ENCODE peak calls at places on chromosomes 2 and 18, in five cellular contexts. J, D, Q, R and X are unnamed samples.

GRCh38 chr2:242085941-242086621 is 216.6 kb downstream of the RTP5 start:
- DNase-seq in Q (no peak), J (no peak), R (no peak), D (no peak), X (no peak)

GRCh38 chr2:44166096-44166495 is 2.6 kb upstream of the PPM1B start:
- DNase-seq in J (peak), Q (no peak), R (no peak), D (peak), X (no peak)

GRCh38 chr2:170873035-170873692 is 55.9 kb upstream of the GORASP2 start:
- DNase-seq in J (peak), D (peak), Q (peak), R (peak), X (peak)

GRCh38 chr2:221999702-222000101 is 299.1 kb downstream of the PAX3 start:
- DNase-seq in J (no peak), D (no peak), R (no peak), Q (no peak), X (no peak)

GRCh38 chr2:233912799-233913423 is 4.3 kb upstream of the TRPM8 start:
- DNase-seq in R (peak), J (no peak), D (no peak), Q (no peak), X (no peak)

GRCh38 chr2:218671654-218672566 is at the start of the genes RNF25 and STK36:
- DNase-seq in Q (peak), J (peak), D (peak), R (peak), X (peak)

GRCh38 chr2:175844169-175844568 is 157.9 kb downstream of the LNPK start:
- DNase-seq in R (no peak), D (no peak), J (no peak), Q (no peak), X (no peak)

GRCh38 chr18:23194969-23195957 is 60.0 kb downstream of the CABLES1 start:
- DNase-seq in J (no peak), Q (no peak), R (no peak), D (no peak), X (no peak)

GRCh38 chr18:68733693-68734092 is 18.8 kb upstream of the TMX3 start:
- DNase-seq in J (no peak), D (no peak), Q (no peak), R (no peak), X (no peak)

GRCh38 chr18:31040982-31041345 is 1.6 kb downstream of the DSC3 start:
- DNase-seq in D (peak), Q (no peak), J (no peak), R (no peak), X (no peak)

GRCh38 chr2:216989335-216990129 is 129.7 kb upstream of the TNP1 start:
- DNase-seq in J (no peak), Q (no peak), D (no peak), R (peak), X (no peak)

GRCh38 chr2:43124667-43125057 is 101.7 kb downstream of the ZFP36L2 start:
- DNase-seq in Q (no peak), J (no peak), R (no peak), D (no peak), X (no peak)

GRCh38 chr2:100303744-100304143 is 18.6 kb downstream of the LONRF2 start:
- DNase-seq in R (no peak), D (no peak), Q (no peak), J (no peak), X (no peak)

GRCh38 chr2:220270506-220271070 is 643.2 kb downstream of the SLC4A3 start:
- DNase-seq in D (no peak), R (no peak), J (no peak), Q (no peak), X (no peak)

GRCh38 chr2:75102011-75102410 is 97.3 kb downstream of the TACR1 start:
- DNase-seq in R (no peak), D (no peak), J (no peak), Q (no peak), X (no peak)

GRCh38 chr2:208142925-208143799 is 2.8 kb downstream of the CRYGB start:
- DNase-seq in D (no peak), Q (no peak), J (no peak), R (no peak), X (no peak)

GRCh38 chr2:239036819-239037558 is 189.1 kb downstream of the TWIST2 start:
- DNase-seq in J (no peak), D (no peak), R (no peak), Q (no peak), X (no peak)
- TF ChIP-seq TAF1 in J (no peak), D (no peak), R (no peak), Q (no peak), X (no peak)

GRCh38 chr18:70382032-70382431 is 93.2 kb downstream of the SOCS6 start:
- DNase-seq in R (no peak), J (no peak), Q (no peak), D (no peak), X (no peak)

GRCh38 chr18:70377857-70378701 is 89.2 kb downstream of the SOCS6 start:
- DNase-seq in J (no peak), D (no peak), R (peak), Q (no peak), X (no peak)

GRCh38 chr18:70384181-70384790 is 95.4 kb downstream of the SOCS6 start:
- DNase-seq in Q (no peak), R (no peak), J (no peak), D (no peak), X (no peak)

GRCh38 chr18:70382992-70383717 is 94.3 kb downstream of the SOCS6 start:
- DNase-seq in R (no peak), Q (no peak), D (no peak), J (no peak), X (no peak)

DNA sequence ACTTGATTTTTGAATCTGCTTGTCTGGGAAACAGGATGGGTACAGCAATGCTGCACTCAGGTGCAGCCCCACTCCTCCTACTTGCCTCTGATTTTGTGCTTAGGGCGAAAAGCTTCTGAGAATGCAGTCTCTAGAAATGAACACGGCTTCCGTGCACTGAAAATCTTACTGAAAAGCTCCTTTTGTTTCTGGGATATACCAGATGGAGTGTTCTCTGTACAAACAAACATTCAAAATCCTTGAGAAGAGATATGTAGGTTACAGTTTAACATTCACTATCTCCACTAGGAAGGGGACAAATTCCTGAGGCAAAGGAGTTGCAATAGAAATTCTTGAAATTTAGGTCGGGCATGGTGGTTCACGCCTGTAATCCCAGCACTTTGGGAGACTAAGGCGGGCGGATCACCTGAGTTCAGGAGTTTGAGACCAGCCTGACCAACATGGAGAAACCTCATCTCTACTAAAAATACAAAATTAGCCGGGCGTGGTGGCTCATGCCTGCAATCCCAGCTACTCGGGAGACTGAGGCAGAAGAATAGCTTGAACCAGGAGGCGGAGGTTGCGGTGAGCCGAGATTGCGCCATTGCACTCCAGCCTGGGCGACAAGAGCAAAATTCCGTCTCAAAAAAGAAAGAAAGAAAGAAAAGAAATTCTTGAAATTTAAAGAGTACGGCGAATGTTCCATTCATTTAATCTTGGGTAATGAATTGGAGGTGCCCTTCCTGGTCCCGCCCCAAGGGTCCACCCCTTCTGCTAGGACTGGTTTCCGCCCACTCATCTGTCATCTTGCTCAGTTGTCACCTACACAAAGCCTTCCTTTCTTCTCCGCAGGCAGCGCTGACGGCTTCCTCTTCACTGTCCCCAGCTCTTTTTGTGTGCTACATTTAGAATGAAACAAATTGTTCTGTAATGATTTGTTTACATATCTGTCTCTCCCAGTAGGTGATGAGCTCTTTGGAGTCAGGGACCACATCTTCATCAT is 92.4 kb downstream of the SOCS6 start:
- DNase-seq in D (no peak), J (no peak), Q (no peak), R (peak), X (peak)
- TF ChIP-seq POLR2AphosphoS5 in D (no peak), J (no peak), Q (no peak), R (no peak), X (no peak)

GRCh38 chr2:180367831-180368230 is 360.7 kb upstream of the CWC22 start:
- DNase-seq in J (no peak), D (no peak), R (no peak), Q (no peak), X (no peak)
- TF ChIP-seq TAF1 in J (no peak), D (no peak), R (no peak), Q (no peak), X (no peak)

DNA sequence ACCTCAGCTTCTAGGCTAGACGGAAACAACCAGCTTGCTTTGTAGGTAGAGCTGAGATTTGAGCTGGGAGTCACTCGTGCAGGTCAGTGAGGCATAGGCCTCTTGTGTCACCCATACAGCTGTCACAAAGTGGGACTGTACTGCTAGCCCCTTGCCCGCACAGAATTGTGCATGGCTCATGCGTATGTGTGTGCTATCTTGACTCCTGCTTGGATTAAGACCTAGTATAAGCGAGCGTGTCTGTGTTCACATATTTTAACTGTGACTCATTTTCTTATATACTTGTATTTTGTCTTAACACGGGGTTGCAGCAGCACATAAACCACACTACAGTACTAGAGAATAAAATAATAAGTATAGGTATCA is 20.1 kb downstream of the CEP68 start:
- DNase-seq in R (no peak), J (no peak), D (no peak), Q (no peak), X (no peak)
- TF ChIP-seq POLR2AphosphoS5 in R (no peak), J (no peak), D (no peak), Q (no peak), X (no peak)